ENCODE peak calls at places on chromosomes 6 and 20, in six cellular contexts. One of them, this sample, is unnamed.

GRCh38 chr6:16391451-16391912 is 153.1 kb downstream of the GMPR start:
- DNase-seq in GM12892: no peak
- DNase-seq in transverse colon: no peak
- DNase-seq in HL-60: no peak
- DNase-seq in prostate gland: no peak
- DNase-seq in spleen: no peak
- DNase-seq in this sample: no peak

GRCh38 chr20:5870462-5871021 is 79.8 kb downstream of the TRMT6 start:
- DNase-seq in GM12892: no peak
- DNase-seq in transverse colon: no peak
- DNase-seq in HL-60: no peak
- DNase-seq in prostate gland: no peak
- DNase-seq in spleen: no peak
- DNase-seq in this sample: no peak

GRCh38 chr20:45823949-45824835 is 2.9 kb downstream of the TNNC2 start:
- DNase-seq in GM12892: peak
- DNase-seq in transverse colon: peak
- DNase-seq in HL-60: peak
- DNase-seq in prostate gland: peak
- DNase-seq in spleen: peak
- DNase-seq in this sample: no peak

GRCh38 chr6:47000842-47001241 is 41.3 kb downstream of the ADGRF1 start:
- DNase-seq in GM12892: no peak
- DNase-seq in transverse colon: no peak
- DNase-seq in HL-60: no peak
- DNase-seq in prostate gland: no peak
- DNase-seq in spleen: no peak
- DNase-seq in this sample: no peak

GRCh38 chr6:33540768-33541167 is 39.3 kb downstream of the BAK1 start:
- DNase-seq in GM12892: no peak
- DNase-seq in transverse colon: no peak
- DNase-seq in HL-60: no peak
- DNase-seq in prostate gland: no peak
- DNase-seq in spleen: no peak
- DNase-seq in this sample: no peak

GRCh38 chr20:41030536-41031242 is 2.1 kb downstream of the TOP1 start:
- DNase-seq in GM12892: no peak
- DNase-seq in transverse colon: no peak
- DNase-seq in HL-60: no peak
- DNase-seq in prostate gland: peak
- DNase-seq in spleen: no peak
- DNase-seq in this sample: no peak

GRCh38 chr6:108941281-108941680 is 93.1 kb downstream of the ARMC2 start:
- DNase-seq in GM12892: no peak
- DNase-seq in transverse colon: no peak
- DNase-seq in HL-60: no peak
- DNase-seq in prostate gland: no peak
- DNase-seq in spleen: no peak
- DNase-seq in this sample: no peak

GRCh38 chr6:46528956-46529750 is 37.9 kb upstream of the RCAN2 start:
- DNase-seq in GM12892: no peak
- DNase-seq in transverse colon: no peak
- DNase-seq in HL-60: no peak
- DNase-seq in prostate gland: no peak
- DNase-seq in spleen: no peak
- DNase-seq in this sample: no peak

GRCh38 chr6:39496951-39497350 is 174.4 kb upstream of the KCNK16 start:
- DNase-seq in GM12892: no peak
- DNase-seq in transverse colon: peak
- DNase-seq in HL-60: no peak
- DNase-seq in prostate gland: peak
- DNase-seq in spleen: no peak
- DNase-seq in this sample: no peak

GRCh38 chr6:155377061-155377460 is 62.8 kb upstream of the TFB1M start:
- DNase-seq in GM12892: no peak
- DNase-seq in transverse colon: no peak
- DNase-seq in HL-60: no peak
- DNase-seq in prostate gland: no peak
- DNase-seq in spleen: no peak
- DNase-seq in this sample: no peak

GRCh38 chr6:125114248-125114858 is 39.2 kb upstream of the TPD52L1 start:
- DNase-seq in GM12892: no peak
- DNase-seq in transverse colon: peak
- DNase-seq in HL-60: peak
- DNase-seq in prostate gland: peak
- DNase-seq in spleen: no peak
- DNase-seq in this sample: no peak

GRCh38 chr6:159077123-159077522 is 32.3 kb upstream of the TAGAP start:
- DNase-seq in GM12892: no peak
- DNase-seq in transverse colon: no peak
- DNase-seq in HL-60: no peak
- DNase-seq in prostate gland: no peak
- DNase-seq in spleen: no peak
- DNase-seq in this sample: no peak

GRCh38 chr6:110284877-110285276 is 73.3 kb downstream of the METTL24 start:
- DNase-seq in GM12892: no peak
- DNase-seq in transverse colon: no peak
- DNase-seq in HL-60: no peak
- DNase-seq in prostate gland: no peak
- DNase-seq in spleen: no peak
- DNase-seq in this sample: no peak

GRCh38 chr20:48750376-48750775 is 77.4 kb downstream of the PREX1 start:
- DNase-seq in GM12892: no peak
- DNase-seq in transverse colon: no peak
- DNase-seq in HL-60: no peak
- DNase-seq in prostate gland: no peak
- DNase-seq in spleen: no peak
- DNase-seq in this sample: no peak

GRCh38 chr6:142696689-142697088 is 248.3 kb downstream of the HIVEP2 start:
- DNase-seq in GM12892: no peak
- DNase-seq in transverse colon: peak
- DNase-seq in HL-60: no peak
- DNase-seq in prostate gland: peak
- DNase-seq in spleen: no peak
- DNase-seq in this sample: no peak

GRCh38 chr20:48789781-48790544 is 37.8 kb downstream of the PREX1 start:
- DNase-seq in GM12892: no peak
- DNase-seq in transverse colon: no peak
- DNase-seq in HL-60: no peak
- DNase-seq in prostate gland: no peak
- DNase-seq in spleen: no peak
- DNase-seq in this sample: no peak

GRCh38 chr6:118771253-118771652 is 119.9 kb upstream of the CEP85L start:
- DNase-seq in GM12892: no peak
- DNase-seq in transverse colon: no peak
- DNase-seq in HL-60: no peak
- DNase-seq in prostate gland: no peak
- DNase-seq in spleen: no peak
- DNase-seq in this sample: no peak

GRCh38 chr6:118772886-118773285 is 121.1 kb upstream of the ASF1A start:
- DNase-seq in GM12892: no peak
- DNase-seq in transverse colon: no peak
- DNase-seq in HL-60: no peak
- DNase-seq in prostate gland: no peak
- DNase-seq in spleen: no peak
- DNase-seq in this sample: no peak

GRCh38 chr6:118776607-118777549 is 117.1 kb upstream of the ASF1A start:
- DNase-seq in GM12892: peak
- DNase-seq in transverse colon: peak
- DNase-seq in HL-60: peak
- DNase-seq in prostate gland: peak
- DNase-seq in spleen: no peak
- DNase-seq in this sample: no peak

GRCh38 chr6:118775381-118775780 is 118.6 kb upstream of the ASF1A start:
- DNase-seq in GM12892: no peak
- DNase-seq in transverse colon: no peak
- DNase-seq in HL-60: no peak
- DNase-seq in prostate gland: no peak
- DNase-seq in spleen: no peak
- DNase-seq in this sample: no peak

GRCh38 chr6:118774596-118774995 is 119.4 kb upstream of the ASF1A start:
- DNase-seq in GM12892: no peak
- DNase-seq in transverse colon: no peak
- DNase-seq in HL-60: no peak
- DNase-seq in prostate gland: no peak
- DNase-seq in spleen: no peak
- DNase-seq in this sample: no peak
- TF ChIP-seq POLR2AphosphoS5 in GM12892: no peak
- TF ChIP-seq POLR2AphosphoS5 in transverse colon: no peak
- TF ChIP-seq POLR2AphosphoS5 in HL-60: no peak
- TF ChIP-seq POLR2AphosphoS5 in prostate gland: no peak
- TF ChIP-seq POLR2AphosphoS5 in spleen: no peak
- TF ChIP-seq POLR2AphosphoS5 in this sample: no peak

DNA sequence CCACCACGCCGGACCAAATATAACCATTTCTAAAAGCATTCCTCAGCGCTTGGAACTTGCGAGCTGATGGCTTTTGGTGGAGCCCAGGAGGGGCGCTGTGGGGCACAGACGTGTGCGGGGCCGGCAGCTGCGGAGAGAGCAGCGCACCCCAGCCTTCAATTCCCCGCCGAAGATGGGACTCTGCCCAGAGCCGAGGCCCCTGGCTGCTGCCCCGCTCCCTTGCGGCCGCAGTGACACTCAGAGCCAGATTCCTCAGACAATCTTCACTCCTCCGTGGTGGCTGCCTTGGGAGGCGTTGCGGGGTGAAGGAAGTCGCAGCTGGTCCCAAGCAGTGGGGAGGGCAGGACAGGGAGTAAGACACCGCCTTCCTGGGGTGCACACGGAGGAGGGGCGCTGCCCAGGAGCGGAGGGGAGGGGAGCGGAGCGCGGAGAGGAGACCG is 87.7 kb downstream of the TMEM242 start:
- DNase-seq in GM12892: peak
- DNase-seq in transverse colon: peak
- DNase-seq in HL-60: peak
- DNase-seq in prostate gland: no peak
- DNase-seq in spleen: peak
- DNase-seq in this sample: no peak
- TF ChIP-seq POLR2AphosphoS5 in GM12892: no peak
- TF ChIP-seq POLR2AphosphoS5 in transverse colon: no peak
- TF ChIP-seq POLR2AphosphoS5 in HL-60: no peak
- TF ChIP-seq POLR2AphosphoS5 in prostate gland: peak
- TF ChIP-seq POLR2AphosphoS5 in spleen: no peak
- TF ChIP-seq POLR2AphosphoS5 in this sample: peak

GRCh38 chr20:50071039-50071888 is 41.7 kb downstream of the UBE2V1 start:
- DNase-seq in GM12892: peak
- DNase-seq in transverse colon: peak
- DNase-seq in HL-60: peak
- DNase-seq in prostate gland: peak
- DNase-seq in spleen: peak
- DNase-seq in this sample: peak
- TF ChIP-seq POLR2AphosphoS5 in GM12892: no peak
- TF ChIP-seq POLR2AphosphoS5 in transverse colon: no peak
- TF ChIP-seq POLR2AphosphoS5 in HL-60: no peak
- TF ChIP-seq POLR2AphosphoS5 in prostate gland: peak
- TF ChIP-seq POLR2AphosphoS5 in spleen: peak
- TF ChIP-seq POLR2AphosphoS5 in this sample: no peak

GRCh38 chr6:128648022-128648598 is 127.7 kb upstream of the PTPRK start:
- DNase-seq in GM12892: no peak
- DNase-seq in transverse colon: no peak
- DNase-seq in HL-60: no peak
- DNase-seq in prostate gland: no peak
- DNase-seq in spleen: no peak
- DNase-seq in this sample: no peak
- TF ChIP-seq POLR2AphosphoS5 in GM12892: no peak
- TF ChIP-seq POLR2AphosphoS5 in transverse colon: no peak
- TF ChIP-seq POLR2AphosphoS5 in HL-60: no peak
- TF ChIP-seq POLR2AphosphoS5 in prostate gland: no peak
- TF ChIP-seq POLR2AphosphoS5 in spleen: no peak
- TF ChIP-seq POLR2AphosphoS5 in this sample: no peak

GRCh38 chr20:62367483-62368302 is 581 bp upstream of the LAMA5 start:
- DNase-seq in GM12892: no peak
- DNase-seq in transverse colon: peak
- DNase-seq in HL-60: peak
- DNase-seq in prostate gland: no peak
- DNase-seq in spleen: no peak
- DNase-seq in this sample: no peak

GRCh38 chr20:62369508-62370114 is 2.5 kb upstream of the LAMA5 start:
- DNase-seq in GM12892: no peak
- DNase-seq in transverse colon: no peak
- DNase-seq in HL-60: no peak
- DNase-seq in prostate gland: no peak
- DNase-seq in spleen: no peak
- DNase-seq in this sample: no peak

GRCh38 chr20:62370115-62370806 is 3.1 kb upstream of the LAMA5 start:
- DNase-seq in GM12892: no peak
- DNase-seq in transverse colon: no peak
- DNase-seq in HL-60: no peak
- DNase-seq in prostate gland: no peak
- DNase-seq in spleen: no peak
- DNase-seq in this sample: no peak

GRCh38 chr20:62368303-62368628 is 1.2 kb upstream of the LAMA5 start:
- DNase-seq in GM12892: no peak
- DNase-seq in transverse colon: no peak
- DNase-seq in HL-60: no peak
- DNase-seq in prostate gland: no peak
- DNase-seq in spleen: no peak
- DNase-seq in this sample: no peak

DNA sequence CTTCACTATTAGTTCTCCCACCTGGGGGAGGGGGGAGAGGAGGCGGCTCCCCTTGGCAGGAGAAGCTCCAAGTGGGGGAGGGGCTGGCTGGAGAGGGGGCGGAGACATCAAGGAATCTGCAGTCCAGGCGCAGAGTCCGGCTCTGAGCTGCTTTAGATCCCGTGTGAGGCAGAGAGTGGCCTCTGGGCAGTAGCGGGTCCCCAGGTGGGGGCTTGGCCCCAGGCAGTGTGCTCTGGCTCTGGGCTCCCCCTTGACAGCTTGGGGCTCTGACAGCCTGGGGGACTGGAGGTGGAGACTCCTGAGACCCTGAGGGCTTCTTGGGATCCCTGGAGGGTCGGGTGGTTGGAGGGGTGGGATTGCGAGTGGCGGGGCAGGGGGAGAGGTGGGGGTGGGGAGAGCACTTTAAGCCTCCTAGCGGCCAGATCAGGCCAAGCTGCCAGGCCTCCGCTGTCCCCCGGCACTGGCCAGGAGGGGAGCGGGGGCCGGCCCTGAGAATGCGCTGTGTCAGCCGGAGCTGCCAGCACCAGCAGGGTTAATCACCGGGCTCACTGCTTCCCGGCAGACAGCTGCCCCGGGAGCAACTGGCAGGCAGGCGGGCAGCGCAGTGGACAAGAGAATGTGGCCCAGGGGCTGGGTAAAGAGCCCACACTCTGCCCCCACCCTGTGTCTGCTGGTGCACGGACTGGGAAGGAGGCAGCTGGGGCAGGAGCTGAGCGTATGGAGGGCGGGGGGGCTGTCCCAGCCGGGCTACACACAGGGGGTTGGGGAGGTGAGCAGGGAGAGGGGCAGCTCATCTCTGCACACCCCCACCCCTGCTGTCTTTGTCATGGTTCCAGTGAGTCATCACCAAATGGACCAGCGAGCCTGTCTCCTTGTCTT is 1.8 kb upstream of the LAMA5 start:
- DNase-seq in GM12892: no peak
- DNase-seq in transverse colon: peak
- DNase-seq in HL-60: no peak
- DNase-seq in prostate gland: no peak
- DNase-seq in spleen: no peak
- DNase-seq in this sample: no peak
- TF ChIP-seq POLR2AphosphoS5 in GM12892: no peak
- TF ChIP-seq POLR2AphosphoS5 in transverse colon: no peak
- TF ChIP-seq POLR2AphosphoS5 in HL-60: no peak
- TF ChIP-seq POLR2AphosphoS5 in prostate gland: no peak
- TF ChIP-seq POLR2AphosphoS5 in spleen: peak
- TF ChIP-seq POLR2AphosphoS5 in this sample: peak

This sample was measured in esophagus muscularis mucosa.